ENCODE peak calls at places on chromosome 4, in nine cellular contexts. R is breast epithelium; L is effector memory CD4-positive, alpha-beta T cell; V is astrocyte of the cerebellum; I is CD4-positive, alpha-beta memory T cell; J is hepatocyte; M is BE2C; H is MG63; N is foreskin fibroblast. D is an unnamed sample.

GRCh38 chr4:123825596-123826291 is 429.1 kb downstream of the SPRY1 start:
- DNase-seq in R (no peak), L (no peak), V (no peak), I (no peak), J (no peak), M (no peak), H (no peak), N (peak), D (no peak)

GRCh38 chr4:41746440-41747229 is 1.9 kb downstream of the PHOX2B start:
- DNase-seq in R (no peak), L (no peak), V (no peak), I (no peak), J (no peak), M (no peak), H (no peak), N (no peak), D (no peak)

GRCh38 chr4:168574581-168575295 is 77.9 kb downstream of the PALLD start:
- DNase-seq in R (no peak), L (no peak), V (peak), I (no peak), J (no peak), M (no peak), H (no peak), N (peak), D (no peak)

GRCh38 chr4:36243355-36244256 is 708 bp downstream of the ARAP2 start:
- DNase-seq in R (peak), L (peak), V (no peak), I (no peak), J (peak), M (no peak), H (peak), N (no peak), D (no peak)

GRCh38 chr4:163679189-163679588 is 184.7 kb downstream of the TMA16 start:
- DNase-seq in R (no peak), L (no peak), V (no peak), I (no peak), J (peak), M (no peak), H (peak), N (no peak), D (no peak)

GRCh38 chr4:76982638-76983579 is 33.4 kb downstream of the SEPTIN11 start:
- DNase-seq in R (no peak), L (no peak), V (no peak), I (peak), J (no peak), M (no peak), H (no peak), N (no peak), D (no peak)

GRCh38 chr4:26140150-26140898 is 180.5 kb upstream of the RBPJ start:
- DNase-seq in R (no peak), L (no peak), V (no peak), I (no peak), J (no peak), M (no peak), H (peak), N (peak), D (no peak)

GRCh38 chr4:12360391-12360790 is 931.7 kb upstream of the HS3ST1 start:
- DNase-seq in R (no peak), L (no peak), V (no peak), I (no peak), J (no peak), M (no peak), H (peak), N (no peak), D (no peak)

GRCh38 chr4:175469519-175469918 is 342.5 kb downstream of the GPM6A start:
- DNase-seq in R (no peak), L (no peak), V (no peak), I (no peak), J (peak), M (no peak), H (peak), N (peak), D (no peak)

DNA sequence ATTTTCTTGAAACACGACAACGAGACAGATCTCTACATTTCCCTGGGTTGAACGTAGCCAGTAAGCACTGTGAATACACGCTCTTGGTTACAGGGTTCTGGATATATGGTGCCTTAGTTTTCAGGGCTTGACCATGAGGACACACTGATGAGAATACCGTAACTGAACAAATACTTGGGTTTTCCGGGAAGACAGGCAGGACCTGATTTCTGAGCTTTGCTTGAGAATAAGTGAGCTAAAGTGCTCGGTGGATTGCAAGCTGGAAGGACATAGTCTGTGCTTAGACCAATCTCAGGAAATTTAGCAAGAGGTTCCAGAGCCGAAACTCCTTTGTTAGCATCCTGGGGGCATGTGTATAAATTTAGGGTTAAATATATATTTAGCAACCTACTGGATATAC is 876 bp upstream of the TACR3 start:
- DNase-seq in R (no peak), L (no peak), V (no peak), I (no peak), J (no peak), M (no peak), H (no peak), N (no peak), D (no peak)
- H3K4me3 ChIP-seq in R (no peak), L (no peak), V (no peak), I (no peak), J (peak), M (no peak), H (no peak), N (no peak), D (no peak)

GRCh38 chr4:138953962-138954371 is 61.6 kb upstream of the NOCT start:
- DNase-seq in R (peak), L (no peak), V (peak), I (no peak), J (no peak), M (no peak), H (peak), N (peak), D (no peak)
- H3K4me3 ChIP-seq in R (no peak), L (no peak), V (no peak), I (no peak), J (no peak), M (no peak), H (no peak), N (no peak), D (no peak)

GRCh38 chr4:112651641-112652040 is 14.7 kb downstream of the LARP7 start:
- DNase-seq in R (no peak), L (no peak), V (no peak), I (no peak), J (no peak), M (no peak), H (no peak), N (no peak), D (no peak)

GRCh38 chr4:112650332-112650731 is 13.4 kb downstream of the LARP7 start:
- DNase-seq in R (no peak), L (no peak), V (no peak), I (no peak), J (no peak), M (no peak), H (no peak), N (no peak), D (no peak)

GRCh38 chr4:112652216-112652615 is 15.3 kb downstream of the LARP7 start:
- DNase-seq in R (no peak), L (no peak), V (no peak), I (no peak), J (no peak), M (no peak), H (no peak), N (no peak), D (no peak)

DNA sequence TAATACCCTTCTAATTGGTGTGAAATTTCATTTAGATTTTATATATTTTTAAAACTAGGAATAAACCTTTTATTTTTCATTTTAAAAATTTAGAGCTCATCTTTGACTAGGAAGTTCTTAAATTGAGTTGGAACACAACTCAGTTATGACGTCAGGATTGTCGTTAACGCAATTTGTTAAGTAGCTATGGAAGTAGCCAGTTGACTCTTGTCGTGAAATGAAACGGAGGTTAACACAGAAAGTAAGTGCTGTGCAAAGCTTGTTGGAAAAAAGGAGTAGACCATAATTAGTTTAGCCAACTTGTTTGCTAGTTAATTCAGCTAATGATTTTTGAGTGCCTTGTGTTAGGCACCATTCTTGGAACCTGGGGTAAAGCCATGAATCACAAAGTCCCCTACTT is 18.3 kb downstream of the LARP7 start:
- DNase-seq in R (no peak), L (no peak), V (no peak), I (no peak), J (no peak), M (no peak), H (no peak), N (no peak), D (no peak)
- H3K4me3 ChIP-seq in R (no peak), L (no peak), V (no peak), I (no peak), J (no peak), M (no peak), H (no peak), N (no peak), D (no peak)

GRCh38 chr4:40630335-40631021 is 814 bp upstream of the RBM47 start:
- DNase-seq in R (peak), L (no peak), V (no peak), I (no peak), J (peak), M (no peak), H (no peak), N (no peak), D (peak)

GRCh38 chr4:40628888-40629287 is 776 bp downstream of the RBM47 start:
- DNase-seq in R (no peak), L (no peak), V (no peak), I (no peak), J (no peak), M (no peak), H (no peak), N (no peak), D (no peak)

GRCh38 chr4:40626183-40626990 is 3.3 kb downstream of the RBM47 start:
- DNase-seq in R (no peak), L (no peak), V (no peak), I (no peak), J (no peak), M (no peak), H (no peak), N (no peak), D (no peak)

GRCh38 chr4:40629401-40630334 is at the start of gene RBM47:
- DNase-seq in R (peak), L (no peak), V (no peak), I (no peak), J (peak), M (peak), H (peak), N (no peak), D (peak)

DNA sequence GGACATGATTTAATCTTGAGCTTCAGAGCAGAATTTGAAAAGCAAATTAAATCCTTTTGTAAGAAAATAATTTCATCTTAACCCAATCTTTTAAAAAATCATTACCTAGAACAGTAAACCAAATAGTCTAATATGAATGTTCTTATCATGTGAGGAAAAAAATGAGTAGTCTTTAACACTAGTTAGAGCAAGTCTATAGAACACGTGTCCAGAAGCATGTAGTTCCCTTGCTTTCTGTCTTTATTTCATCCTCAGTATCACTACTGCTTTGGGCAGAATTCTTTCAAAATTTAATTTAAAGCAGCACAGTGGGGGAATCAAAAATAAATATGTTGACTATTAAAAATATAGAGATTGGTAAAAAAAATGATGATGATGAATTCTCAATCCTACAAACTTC is 2.1 kb downstream of the RBM47 start:
- DNase-seq in R (no peak), L (no peak), V (no peak), I (no peak), J (no peak), M (no peak), H (no peak), N (no peak), D (no peak)
- H3K4me3 ChIP-seq in R (peak), L (no peak), V (no peak), I (no peak), J (peak), M (no peak), H (no peak), N (no peak), D (peak)

GRCh38 chr4:63493265-63493664 is 916.0 kb downstream of the TECRL start:
- DNase-seq in R (no peak), L (no peak), V (no peak), I (no peak), J (no peak), M (no peak), H (no peak), N (no peak), D (no peak)
- H3K4me3 ChIP-seq in R (no peak), L (no peak), V (no peak), I (no peak), J (no peak), M (no peak), H (no peak), N (no peak), D (no peak)

GRCh38 chr4:173521474-173522159 is 8.4 kb downstream of the HAND2 start:
- DNase-seq in R (no peak), L (no peak), V (no peak), I (no peak), J (no peak), M (peak), H (no peak), N (no peak), D (no peak)
- H3K4me3 ChIP-seq in R (peak), L (peak), V (peak), I (no peak), J (peak), M (peak), H (no peak), N (peak), D (no peak)

GRCh38 chr4:47577779-47578553 is 92.9 kb downstream of the ATP10D start:
- DNase-seq in R (no peak), L (no peak), V (peak), I (no peak), J (no peak), M (no peak), H (no peak), N (peak), D (no peak)
- H3K4me3 ChIP-seq in R (no peak), L (no peak), V (no peak), I (no peak), J (no peak), M (no peak), H (no peak), N (no peak), D (no peak)